ENCODE peak calls at places on chromosomes 11 and 22, in nine cellular contexts. K is HEK293T; I is NCI-H2171; Q is stimulated activated CD8-positive, alpha-beta memory T cell treated with anti-CD3 and anti-CD28 coated beads, Interleukin-15, amount 100 ng/mL, for 4 hours; S is EL; Y is NCI-H748 treated with DMSO at 0.1 percent for 48 hours; O is mucosa of gallbladder; A is Kasumi-1; L is right atrium auricular region. B is an unnamed sample.

GRCh38 chr11:121533556-121534050 is 80.8 kb upstream of the SORL1-AS1 start:
- DNase-seq in K (no peak), I (peak; percentile 25), Q (no peak), S (no peak), Y (no peak), O (no peak), A (no peak), L (no peak), B (peak; percentile 64)

GRCh38 chr11:123653997-123654565 is 343 bp downstream of the SCN3B start:
- DNase-seq in K (peak; percentile 67), I (no peak), Q (no peak), S (peak; percentile 49), Y (peak; percentile 7), O (peak; percentile 25), A (no peak), L (no peak), B (no peak)

GRCh38 chr22:28424427-28425080 is 255.1 kb downstream of the TTC28 start:
- DNase-seq in K (no peak), I (peak; percentile 22), Q (no peak), S (peak; percentile 9), Y (peak; percentile 15), O (no peak), A (no peak), L (no peak), B (peak; percentile 70)

GRCh38 chr11:119721129-119722120 is 7.6 kb downstream of the NECTIN1 start:
- DNase-seq in K (peak; percentile 75), I (no peak), Q (no peak), S (peak; percentile 21), Y (no peak), O (no peak), A (no peak), L (no peak), B (no peak)

GRCh38 chr11:57368106-57368826 is 12.7 kb downstream of the PRG3 start:
- DNase-seq in K (no peak), I (no peak), Q (no peak), S (no peak), Y (no peak), O (no peak), A (no peak), L (no peak), B (no peak)

GRCh38 chr22:36197065-36197440 is 4.6 kb downstream of the APOL4 start:
- DNase-seq in K (no peak), I (no peak), Q (no peak), S (peak; percentile 63), Y (no peak), O (no peak), A (peak; percentile 4), L (peak; percentile 74), B (no peak)

GRCh38 chr11:96464695-96465307 is 75.0 kb downstream of the JRKL start:
- DNase-seq in K (peak; percentile 71), I (peak; percentile 72), Q (no peak), S (peak; percentile 65), Y (peak; percentile 83), O (no peak), A (peak; percentile 95), L (no peak), B (peak; percentile 74)

GRCh38 chr11:104645276-104646018 is 252.8 kb downstream of the CASP12 start:
- DNase-seq in K (no peak), I (no peak), Q (no peak), S (no peak), Y (no peak), O (no peak), A (no peak), L (no peak), B (no peak)

GRCh38 chr11:26741036-26741435 is 19.2 kb upstream of the SLC5A12 start:
- DNase-seq in K (no peak), I (no peak), Q (no peak), S (peak; percentile 35), Y (no peak), O (no peak), A (no peak), L (no peak), B (no peak)

GRCh38 chr11:40133526-40133925 is 1325.9 kb downstream of the LRRC4C start:
- DNase-seq in K (no peak), I (no peak), Q (no peak), S (no peak), Y (no peak), O (no peak), A (no peak), L (no peak), B (no peak)

GRCh38 chr11:75249704-75250103 is 9.1 kb downstream of the TPBGL start:
- DNase-seq in K (no peak), I (no peak), Q (no peak), S (no peak), Y (no peak), O (no peak), A (no peak), L (no peak), B (no peak)

GRCh38 chr11:122863704-122864326 is 18.7 kb upstream of the JHY start:
- DNase-seq in K (peak; percentile 43), I (no peak), Q (no peak), S (peak; percentile 48), Y (peak; percentile 2), O (peak; percentile 36), A (peak; percentile 65), L (no peak), B (no peak)

GRCh38 chr11:57294225-57295131 is 30.3 kb downstream of the TNKS1BP1 start:
- DNase-seq in K (no peak), I (no peak), Q (no peak), S (peak; percentile 56), Y (no peak), O (peak; percentile 45), A (no peak), L (no peak), B (no peak)

GRCh38 chr22:24957043-24957442 is 4.5 kb downstream of the KIAA1671 start:
- DNase-seq in K (no peak), I (no peak), Q (no peak), S (no peak), Y (no peak), O (no peak), A (no peak), L (no peak), B (no peak)

GRCh38 chr22:47275479-47276218 is 513.2 kb downstream of the TBC1D22A start:
- DNase-seq in K (no peak), I (no peak), Q (no peak), S (no peak), Y (no peak), O (no peak), A (no peak), L (no peak), B (no peak)

GRCh38 chr11:103907548-103908455 is 128.6 kb upstream of the DDI1 start:
- DNase-seq in K (no peak), I (no peak), Q (no peak), S (peak; percentile 18), Y (no peak), O (no peak), A (peak; percentile 44), L (no peak), B (no peak)

GRCh38 chr22:19576460-19577421 is 52.5 kb upstream of the CLDN5 start:
- DNase-seq in K (peak; percentile 58), I (no peak), Q (peak; percentile 61), S (peak; percentile 84), Y (no peak), O (no peak), A (peak; percentile 94), L (no peak), B (no peak)

GRCh38 chr11:9459573-9460321 is 1.1 kb upstream of the ZNF143 start:
- DNase-seq in K (no peak), I (no peak), Q (peak; percentile 36), S (peak; percentile 43), Y (peak; percentile 31), O (peak; percentile 20), A (peak; percentile 52), L (no peak), B (peak; percentile 4)

GRCh38 chr11:75200531-75200930 is 40.0 kb upstream of the TPBGL start:
- DNase-seq in K (no peak), I (no peak), Q (no peak), S (no peak), Y (no peak), O (no peak), A (no peak), L (no peak), B (no peak)

GRCh38 chr22:39560127-39560526 is 10.4 kb upstream of the CACNA1I start:
- DNase-seq in K (no peak), I (no peak), Q (no peak), S (no peak), Y (no peak), O (no peak), A (no peak), L (no peak), B (no peak)

GRCh38 chr11:59145534-59145933 is 2.9 kb downstream of the FAM111A start:
- DNase-seq in K (no peak), I (no peak), Q (no peak), S (peak; percentile 46), Y (no peak), O (no peak), A (peak; percentile 73), L (no peak), B (no peak)

GRCh38 chr22:41256254-41256897 is 15.6 kb upstream of the CHADL start:
- DNase-seq in K (no peak), I (no peak), Q (no peak), S (peak; percentile 70), Y (no peak), O (no peak), A (no peak), L (no peak), B (no peak)

GRCh38 chr11:117096140-117096972 is 1.9 kb downstream of the SIK3 start:
- DNase-seq in K (no peak), I (no peak), Q (no peak), S (peak; percentile 61), Y (no peak), O (no peak), A (peak; percentile 32), L (no peak), B (no peak)

GRCh38 chr22:29609139-29609538 is 5.7 kb downstream of the NF2 start:
- DNase-seq in K (no peak), I (no peak), Q (no peak), S (no peak), Y (no peak), O (no peak), A (no peak), L (no peak), B (no peak)

GRCh38 chr11:43987384-43988039 is 45.1 kb downstream of the C11orf96 start:
- DNase-seq in K (no peak), I (no peak), Q (no peak), S (peak; percentile 80), Y (no peak), O (peak; percentile 87), A (no peak), L (peak; percentile 95), B (no peak)

GRCh38 chr11:32374261-32374711 is 61.1 kb downstream of the WT1 start:
- DNase-seq in K (peak; percentile 46), I (peak; percentile 52), Q (no peak), S (peak; percentile 49), Y (peak; percentile 45), O (no peak), A (peak; percentile 92), L (no peak), B (peak; percentile 10)

GRCh38 chr22:42805016-42805997 is 51.8 kb downstream of the ARFGAP3 start:
- DNase-seq in K (no peak), I (no peak), Q (no peak), S (no peak), Y (peak; percentile 55), O (peak; percentile 25), A (no peak), L (peak; percentile 55), B (peak; percentile 46)

GRCh38 chr11:129377739-129378138 is 2.1 kb downstream of the BARX2 start:
- DNase-seq in K (no peak), I (no peak), Q (no peak), S (no peak), Y (no peak), O (no peak), A (no peak), L (no peak), B (no peak)

GRCh38 chr11:62974848-62975522 is 9.8 kb downstream of the SLC22A6 start:
- DNase-seq in K (peak; percentile 77), I (peak; percentile 88), Q (no peak), S (peak; percentile 27), Y (peak; percentile 3), O (peak; percentile 24), A (peak; percentile 20), L (no peak), B (peak; percentile 50)